ENCODE peak calls at places on chromosomes 16 and 17, in nine cellular contexts. S is mucosa of descending colon; F is SW480; E is activated naive CD8-positive, alpha-beta T cell treated with anti-CD3 and anti-CD28 coated beads, Interleukin-2, amount 50 U/mL, for 24 hours; J is stimulated activated CD4-positive, alpha-beta T cell treated with anti-CD3 and anti-CD28 coated beads, Interleukin-2, amount 100 ng/mL, for 24 hours; R is HL-60; Q is NCI-H460; X is cardiac muscle cell; G is T-helper 1 cell. W is an unnamed sample.

GRCh38 chr17:7355053-7355452 is at the start of gene TMEM95:
- DNase-seq in S (no peak), F (no peak), E (no peak), J (no peak), R (no peak), Q (no peak), X (no peak), G (no peak), W (peak)

GRCh38 chr16:4350365-4350786 is 745 bp downstream of the PAM16 start:
- DNase-seq in S (no peak), F (no peak), E (no peak), J (no peak), R (no peak), Q (no peak), X (no peak), G (no peak), W (no peak)

GRCh38 chr16:2152695-2153506 is 2.7 kb upstream of the TRAF7 start:
- DNase-seq in S (peak), F (peak), E (peak), J (peak), R (no peak), Q (no peak), X (peak), G (no peak), W (peak)

GRCh38 chr17:38981640-38982039 is 14.4 kb upstream of the FBXO47 start:
- DNase-seq in S (no peak), F (no peak), E (no peak), J (no peak), R (no peak), Q (no peak), X (peak), G (no peak), W (no peak)

GRCh38 chr17:51169340-51169739 is 3.1 kb downstream of the NME2 start:
- DNase-seq in S (no peak), F (no peak), E (no peak), J (no peak), R (no peak), Q (no peak), X (no peak), G (no peak), W (no peak)

GRCh38 chr17:79832211-79833109 is 6.8 kb downstream of the CBX4 start:
- DNase-seq in S (peak), F (peak), E (no peak), J (no peak), R (no peak), Q (peak), X (peak), G (no peak), W (peak)

GRCh38 chr17:21397341-21398050 is 21.3 kb downstream of the KCNJ12 start:
- DNase-seq in S (no peak), F (no peak), E (no peak), J (no peak), R (no peak), Q (no peak), X (peak), G (no peak), W (no peak)

GRCh38 chr17:15954222-15954621 is 9.3 kb downstream of the ADORA2B start:
- DNase-seq in S (no peak), F (peak), E (no peak), J (no peak), R (no peak), Q (peak), X (peak), G (no peak), W (no peak)

GRCh38 chr17:48647103-48647963 is 21.2 kb upstream of the HOXB9 start:
- DNase-seq in S (peak), F (peak), E (no peak), J (no peak), R (no peak), Q (no peak), X (no peak), G (no peak), W (no peak)

GRCh38 chr16:80940069-80940856 is 66.4 kb downstream of the CMC2 start:
- DNase-seq in S (no peak), F (no peak), E (no peak), J (no peak), R (no peak), Q (no peak), X (no peak), G (no peak), W (no peak)

GRCh38 chr17:77373298-77374169 is 232.8 kb downstream of the SEC14L1 start:
- DNase-seq in S (peak), F (no peak), E (no peak), J (no peak), R (no peak), Q (no peak), X (peak), G (peak), W (no peak)

GRCh38 chr16:4800290-4801041 is 2.0 kb downstream of the ROGDI start:
- DNase-seq in S (peak), F (peak), E (no peak), J (no peak), R (peak), Q (no peak), X (no peak), G (no peak), W (peak)

GRCh38 chr17:45231481-45232116 is 9.9 kb downstream of the FMNL1 start:
- DNase-seq in S (no peak), F (peak), E (peak), J (no peak), R (no peak), Q (no peak), X (no peak), G (no peak), W (peak)

GRCh38 chr17:80584171-80584905 is 39.7 kb downstream of the RPTOR start:
- DNase-seq in S (no peak), F (no peak), E (no peak), J (no peak), R (no peak), Q (no peak), X (peak), G (no peak), W (no peak)

GRCh38 chr17:69609495-69610315 is 195.2 kb downstream of the MAP2K6 start:
- DNase-seq in S (no peak), F (peak), E (no peak), J (no peak), R (no peak), Q (peak), X (peak), G (no peak), W (peak)

GRCh38 chr17:21129023-21129681 is 2.4 kb downstream of the DHRS7B start:
- DNase-seq in S (no peak), F (peak), E (no peak), J (no peak), R (no peak), Q (peak), X (peak), G (no peak), W (no peak)

GRCh38 chr17:30378191-30378796 is 433 bp upstream of the CPD start:
- DNase-seq in S (peak), F (no peak), E (peak), J (peak), R (no peak), Q (no peak), X (peak), G (peak), W (no peak)

GRCh38 chr16:679808-680624 is at the start of gene STUB1:
- DNase-seq in S (peak), F (peak), E (peak), J (peak), R (peak), Q (peak), X (peak), G (peak), W (peak)

GRCh38 chr17:81858967-81859905 is 1.1 kb downstream of the P4HB start:
- DNase-seq in S (no peak), F (no peak), E (no peak), J (no peak), R (peak), Q (no peak), X (peak), G (no peak), W (peak)

GRCh38 chr17:67137026-67137370 is 92.6 kb downstream of the CACNG1 start:
- DNase-seq in S (no peak), F (no peak), E (no peak), J (no peak), R (no peak), Q (no peak), X (no peak), G (no peak), W (no peak)

GRCh38 chr16:47872228-47872627 is 283.6 kb downstream of the ABCC12 start:
- DNase-seq in S (no peak), F (no peak), E (no peak), J (no peak), R (no peak), Q (no peak), X (no peak), G (no peak), W (no peak)

GRCh38 chr16:89052191-89052787 is 41.4 kb upstream of the ACSF3 start:
- DNase-seq in S (peak), F (peak), E (no peak), J (no peak), R (no peak), Q (peak), X (no peak), G (no peak), W (no peak)

GRCh38 chr17:39775075-39775474 is 37.3 kb downstream of the GRB7 start:
- DNase-seq in S (no peak), F (no peak), E (no peak), J (no peak), R (no peak), Q (no peak), X (no peak), G (no peak), W (no peak)

GRCh38 chr17:34613064-34614019 is 34.0 kb downstream of the TMEM132E start:
- DNase-seq in S (no peak), F (peak), E (no peak), J (no peak), R (no peak), Q (no peak), X (peak), G (no peak), W (no peak)

GRCh38 chr17:58193641-58194259 is 1.2 kb downstream of the EPX start:
- DNase-seq in S (no peak), F (no peak), E (no peak), J (no peak), R (no peak), Q (no peak), X (no peak), G (no peak), W (no peak)

GRCh38 chr17:39732586-39732985 is 2.3 kb upstream of the MIEN1 start:
- DNase-seq in S (no peak), F (no peak), E (no peak), J (no peak), R (no peak), Q (no peak), X (no peak), G (no peak), W (no peak)

GRCh38 chr17:9177212-9177611 is 155.9 kb downstream of the NTN1 start:
- DNase-seq in S (no peak), F (no peak), E (no peak), J (no peak), R (no peak), Q (no peak), X (peak), G (no peak), W (no peak)

GRCh38 chr17:43673516-43674323 is 12.0 kb upstream of the MEOX1 start:
- DNase-seq in S (peak), F (peak), E (peak), J (peak), R (peak), Q (peak), X (peak), G (peak), W (no peak)

GRCh38 chr17:35541434-35541833 is 4.0 kb upstream of the SLFN12L start:
- DNase-seq in S (no peak), F (no peak), E (no peak), J (no peak), R (no peak), Q (no peak), X (no peak), G (no peak), W (no peak)

GRCh38 chr17:77865716-77866115 is 92.8 kb upstream of the TNRC6C start:
- DNase-seq in S (no peak), F (no peak), E (no peak), J (no peak), R (no peak), Q (no peak), X (no peak), G (no peak), W (no peak)

GRCh38 chr16:86505899-86506864 is 4.1 kb upstream of the FOXF1 start:
- DNase-seq in S (no peak), F (no peak), E (no peak), J (no peak), R (no peak), Q (no peak), X (no peak), G (no peak), W (no peak)

GRCh38 chr17:40540448-40540847 is 24.8 kb downstream of the CCR7 start:
- DNase-seq in S (peak), F (peak), E (peak), J (peak), R (no peak), Q (no peak), X (no peak), G (peak), W (no peak)